ENCODE peak calls at places on chromosomes 13 and 19, in seven cellular contexts. M, G, V, D, X, E and W are unnamed samples.

GRCh38 chr19:9348253-9348652 is 14.6 kb upstream of the ZNF177 start:
- DNase-seq in M (no peak), G (no peak), V (no peak), D (no peak), X (no peak), E (no peak), W (no peak)

GRCh38 chr13:45301263-45301662 is 39.7 kb downstream of the TPT1 start:
- DNase-seq in M (no peak), G (no peak), V (no peak), D (no peak), X (no peak), E (no peak), W (no peak)

GRCh38 chr13:111153977-111154332 is 38.8 kb downstream of the ARHGEF7 start:
- DNase-seq in M (no peak), G (peak; percentile 38), V (peak; percentile 62), D (peak; percentile 89), X (peak; percentile 56), E (no peak), W (no peak)

GRCh38 chr13:64684108-64684507 is 2546.0 kb downstream of the PCDH9 start:
- DNase-seq in M (no peak), G (no peak), V (no peak), D (no peak), X (no peak), E (no peak), W (no peak)

GRCh38 chr13:48626077-48626449 is 27.7 kb upstream of the CYSLTR2 start:
- DNase-seq in M (peak; percentile 47), G (peak; percentile 91), V (no peak), D (no peak), X (peak; percentile 34), E (no peak), W (no peak)

GRCh38 chr19:37905936-37906867 is at the start of gene WDR87:
- DNase-seq in M (peak; percentile 17), G (peak; percentile 51), V (peak; percentile 55), D (peak; percentile 86), X (peak; percentile 36), E (no peak), W (no peak)

GRCh38 chr13:30388401-30389283 is 33.7 kb upstream of the UBE2L5 start:
- DNase-seq in M (peak; percentile 48), G (no peak), V (no peak), D (peak; percentile 86), X (no peak), E (no peak), W (no peak)

GRCh38 chr19:30711296-30711695 is 339.1 kb downstream of the ZNF536 start:
- DNase-seq in M (no peak), G (no peak), V (no peak), D (no peak), X (no peak), E (no peak), W (no peak)

GRCh38 chr13:87035538-87035937 is 635.6 kb upstream of the SLITRK5 start:
- DNase-seq in M (no peak), G (no peak), V (no peak), D (no peak), X (no peak), E (no peak), W (no peak)

GRCh38 chr19:12092065-12092867 is 27.7 kb downstream of the ZNF844 start:
- DNase-seq in M (peak; percentile 76), G (peak; percentile 72), V (peak; percentile 78), D (peak; percentile 97), X (peak; percentile 80), E (no peak), W (peak; percentile 90)

GRCh38 chr13:77896977-77897376 is 21.7 kb downstream of the EDNRB start:
- DNase-seq in M (no peak), G (no peak), V (no peak), D (no peak), X (no peak), E (no peak), W (no peak)

GRCh38 chr19:13055213-13056051 is 47.2 kb downstream of the LYL1 start:
- DNase-seq in M (peak; percentile 87), G (no peak), V (peak; percentile 54), D (peak; percentile 95), X (no peak), E (no peak), W (peak; percentile 60)

GRCh38 chr19:34320277-34320676 is 44.7 kb upstream of the GPI start:
- DNase-seq in M (no peak), G (no peak), V (no peak), D (peak; percentile 84), X (no peak), E (no peak), W (no peak)

GRCh38 chr13:71643466-71643865 is 223.5 kb downstream of the DACH1 start:
- DNase-seq in M (no peak), G (no peak), V (no peak), D (no peak), X (no peak), E (no peak), W (no peak)

GRCh38 chr19:1492474-1493006 is 1.6 kb downstream of the REEP6 start:
- DNase-seq in M (no peak), G (no peak), V (no peak), D (no peak), X (no peak), E (no peak), W (no peak)

GRCh38 chr19:1491849-1492170 is 829 bp downstream of the REEP6 start:
- DNase-seq in M (no peak), G (no peak), V (no peak), D (no peak), X (no peak), E (no peak), W (no peak)

GRCh38 chr19:1490020-1490310 is 185 bp downstream of the PCSK4 start:
- DNase-seq in M (no peak), G (no peak), V (no peak), D (no peak), X (no peak), E (no peak), W (no peak)

GRCh38 chr19:1490311-1491113 is at the start of gene PCSK4:
- DNase-seq in M (peak; percentile 100), G (peak; percentile 95), V (peak; percentile 100), D (peak; percentile 100), X (peak; percentile 98), E (peak; percentile 98), W (peak; percentile 97)

GRCh38 chr19:1491114-1491848 is at the start of gene REEP6:
- DNase-seq in M (no peak), G (no peak), V (no peak), D (no peak), X (no peak), E (no peak), W (no peak)
- TF ChIP-seq POLR2A in M (peak; percentile 52), G (peak; percentile 50), V (peak; percentile 15), D (no peak), X (peak; percentile 85), E (peak; percentile 58), W (peak; percentile 60)

GRCh38 chr19:10677796-10678195 is 23.4 kb upstream of the QTRT1 start:
- DNase-seq in M (no peak), G (no peak), V (no peak), D (no peak), X (no peak), E (no peak), W (no peak)

GRCh38 chr19:10678813-10679212 is 22.4 kb upstream of the QTRT1 start:
- DNase-seq in M (no peak), G (no peak), V (no peak), D (no peak), X (no peak), E (no peak), W (no peak)

GRCh38 chr19:10680545-10681135 is 20.6 kb upstream of the QTRT1 start:
- DNase-seq in M (no peak), G (no peak), V (no peak), D (no peak), X (no peak), E (no peak), W (no peak)

GRCh38 chr19:10681658-10682057 is 19.6 kb upstream of the QTRT1 start:
- DNase-seq in M (no peak), G (no peak), V (no peak), D (no peak), X (no peak), E (no peak), W (no peak)

GRCh38 chr19:10679743-10680142 is 21.5 kb upstream of the QTRT1 start:
- DNase-seq in M (no peak), G (no peak), V (no peak), D (no peak), X (no peak), E (no peak), W (no peak)
- TF ChIP-seq POLR2A in M (no peak), G (no peak), V (no peak), D (no peak), X (no peak), E (no peak), W (no peak)

GRCh38 chr19:53041366-53041765 is 3.2 kb upstream of the ERVV-2 start:
- DNase-seq in M (no peak), G (no peak), V (no peak), D (peak; percentile 25), X (no peak), E (no peak), W (no peak)
- TF ChIP-seq POLR2A in M (no peak), G (no peak), V (no peak), D (no peak), X (no peak), E (no peak), W (no peak)

GRCh38 chr19:49889687-49890348 is 6.9 kb downstream of the IL4I1 start:
- DNase-seq in M (peak; percentile 61), G (no peak), V (peak; percentile 71), D (peak; percentile 94), X (peak; percentile 75), E (peak; percentile 53), W (no peak)
- TF ChIP-seq POLR2A in M (peak; percentile 8), G (no peak), V (peak; percentile 11), D (no peak), X (no peak), E (no peak), W (no peak)

GRCh38 chr19:531009-531752 is 379 bp upstream of the CDC34 start:
- DNase-seq in M (peak; percentile 73), G (peak; percentile 80), V (peak; percentile 90), D (peak; percentile 95), X (peak; percentile 91), E (peak; percentile 54), W (peak; percentile 95)
- TF ChIP-seq POLR2A in M (no peak), G (peak; percentile 39), V (peak; percentile 38), D (no peak), X (no peak), E (peak; percentile 14), W (peak; percentile 57)

GRCh38 chr19:41882568-41883462 is at the start of gene ARHGEF1:
- DNase-seq in M (peak; percentile 35), G (no peak), V (peak; percentile 75), D (peak; percentile 93), X (peak; percentile 38), E (no peak), W (peak; percentile 65)
- TF ChIP-seq POLR2A in M (peak; percentile 35), G (no peak), V (peak; percentile 54), D (no peak), X (no peak), E (no peak), W (no peak)